ENCODE peak calls at places on chromosomes 2 and 18, in seven cellular contexts. X, A, Q, Z, K, N and S are unnamed samples.

GRCh38 chr2:39451954-39452353 is 14.9 kb upstream of the MAP4K3 start:
- ATAC-seq in A (no peak), Z (no peak), N (no peak), X (no peak), K (no peak), Q (no peak), S (no peak)

GRCh38 chr18:475202-475624 is 25.3 kb downstream of the COLEC12 start:
- ATAC-seq in Q (peak; percentile 78), Z (peak; percentile 80), N (no peak), A (peak; percentile 51), X (peak; percentile 49), K (peak; percentile 17), S (peak; percentile 31)

GRCh38 chr18:27616324-27616723 is 431.2 kb upstream of the CHST9 start:
- ATAC-seq in N (no peak), K (no peak), A (no peak), Q (no peak), Z (no peak), X (no peak), S (no peak)

GRCh38 chr2:179233037-179233436 is 31.6 kb downstream of the SESTD1 start:
- ATAC-seq in Z (no peak), K (peak; percentile 11), X (no peak), Q (no peak), A (no peak), N (no peak), S (no peak)

GRCh38 chr2:97740590-97741182 is 27.3 kb downstream of the ZAP70 start:
- ATAC-seq in X (no peak), A (peak; percentile 55), Q (no peak), Z (peak; percentile 27), N (peak; percentile 70), K (peak; percentile 93), S (no peak)

GRCh38 chr2:143282684-143283083 is 153.5 kb downstream of the ARHGAP15 start:
- ATAC-seq in K (no peak), A (no peak), Z (no peak), Q (no peak), X (no peak), N (no peak), S (no peak)

GRCh38 chr2:180733330-180733729 is 247.1 kb upstream of the UBE2E3 start:
- ATAC-seq in Q (no peak), N (peak; percentile 57), K (no peak), X (no peak), A (no peak), Z (no peak), S (no peak)

GRCh38 chr18:64258111-64258650 is 109.3 kb upstream of the LINC00305 start:
- ATAC-seq in A (no peak), N (no peak), Q (no peak), K (no peak), X (no peak), Z (no peak), S (no peak)

GRCh38 chr18:10230072-10230471 is 224.4 kb upstream of the APCDD1 start:
- ATAC-seq in A (no peak), Z (no peak), X (no peak), K (no peak), N (no peak), Q (peak; percentile 85), S (no peak)

GRCh38 chr2:189304360-189304759 is 124.8 kb upstream of the COL5A2 start:
- ATAC-seq in Z (no peak), K (no peak), N (no peak), A (no peak), X (no peak), Q (no peak), S (no peak)

GRCh38 chr18:48790869-48791635 is 159.7 kb downstream of the SMAD7 start:
- ATAC-seq in Q (no peak), A (peak; percentile 38), N (peak; percentile 28), Z (peak; percentile 48), K (peak; percentile 5), X (no peak), S (peak; percentile 2)

GRCh38 chr18:61569176-61569892 is 236.1 kb downstream of the CDH20 start:
- ATAC-seq in N (peak; percentile 86), K (no peak), Z (peak; percentile 96), A (peak; percentile 99), Q (peak; percentile 87), X (peak; percentile 54), S (peak; percentile 25)

GRCh38 chr2:30259827-30260679 is 28.7 kb downstream of the LBH start:
- ATAC-seq in X (no peak), Q (no peak), Z (no peak), A (no peak), N (no peak), K (no peak), S (no peak)

GRCh38 chr2:173652311-173652710 is 297.6 kb downstream of the CDCA7 start:
- ATAC-seq in N (no peak), Q (peak; percentile 80), Z (no peak), A (no peak), X (no peak), K (peak; percentile 22), S (no peak)

GRCh38 chr18:8969639-8970378 is 132.7 kb upstream of the NDUFV2 start:
- ATAC-seq in A (no peak), Z (no peak), Q (peak; percentile 74), X (no peak), K (no peak), N (no peak), S (no peak)

GRCh38 chr2:200814276-200814815 is 2.6 kb downstream of the BZW1 start:
- ATAC-seq in Q (no peak), X (no peak), A (no peak), K (no peak), Z (no peak), N (no peak), S (no peak)

GRCh38 chr2:134218414-134218813 is 35.5 kb upstream of the MGAT5 start:
- ATAC-seq in Z (no peak), N (no peak), A (no peak), X (no peak), Q (no peak), K (no peak), S (no peak)

GRCh38 chr2:85888020-85888744 is 608 bp downstream of the ST3GAL5 start:
- ATAC-seq in K (no peak), N (peak; percentile 12), Z (peak; percentile 8), X (no peak), Q (peak; percentile 3), A (peak; percentile 5), S (no peak)

GRCh38 chr2:223894968-223895367 is 50.2 kb downstream of the WDFY1 start:
- ATAC-seq in K (no peak), A (no peak), Q (no peak), X (no peak), N (no peak), Z (no peak), S (no peak)

DNA sequence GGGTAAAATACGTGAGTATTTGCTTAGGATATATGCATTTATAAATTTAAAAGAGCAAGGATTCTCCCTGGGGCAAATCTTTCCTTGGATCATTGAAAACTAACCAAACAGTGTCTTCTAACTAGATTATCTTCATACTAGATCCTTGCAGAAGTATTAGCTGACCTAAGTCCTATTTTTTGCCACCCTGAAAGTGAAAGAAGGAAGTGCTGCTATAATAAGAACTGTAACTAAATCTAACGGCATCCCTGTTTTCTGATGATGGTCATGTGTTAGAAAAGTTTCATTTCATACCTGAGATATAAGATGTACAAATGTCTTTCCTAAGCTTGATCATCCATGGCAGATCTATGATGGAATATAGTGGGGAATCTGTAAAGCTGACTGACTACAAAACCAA is 102.7 kb downstream of the MAP2 start:
- ATAC-seq in A (peak; percentile 84), Z (peak; percentile 43), X (peak; percentile 61), N (no peak), Q (no peak), K (peak; percentile 70), S (no peak)
- H3K27ac ChIP-seq in A (peak overlapping the region; percentile 81), Z (no peak overlapping the region), X (no peak overlapping the region), N (peak overlapping the region; percentile 39), Q (peak overlapping the region; percentile 47), K (peak overlapping the region; percentile 68), S (peak overlapping the region; percentile 47)

GRCh38 chr2:17912266-17912691 is 33.8 kb downstream of the KCNS3 start:
- ATAC-seq in Z (peak; percentile 64), K (no peak), X (no peak), A (peak; percentile 67), N (peak; percentile 77), Q (no peak), S (no peak)
- H3K4me3 ChIP-seq in Z (no peak overlapping the region), K (no peak overlapping the region), X (no peak overlapping the region), A (no peak overlapping the region), N (peak overlapping the region; percentile 37), Q (no peak overlapping the region), S (no peak overlapping the region)

GRCh38 chr2:95344656-95345055 is 47.5 kb downstream of the KCNIP3 start:
- ATAC-seq in Q (no peak), K (no peak), A (no peak), Z (no peak), X (no peak), N (no peak), S (no peak)

GRCh38 chr2:95343429-95344207 is 46.5 kb downstream of the KCNIP3 start:
- ATAC-seq in X (no peak), A (no peak), Z (no peak), K (no peak), N (no peak), Q (peak; percentile 35), S (no peak)

GRCh38 chr2:95345066-95345414 is 47.9 kb downstream of the KCNIP3 start:
- ATAC-seq in N (no peak), Q (no peak), Z (no peak), X (no peak), K (no peak), A (no peak), S (no peak)

GRCh38 chr2:95344208-95344570 is 47.0 kb downstream of the KCNIP3 start:
- ATAC-seq in Z (no peak), N (no peak), Q (no peak), K (no peak), X (no peak), A (no peak), S (no peak)

DNA sequence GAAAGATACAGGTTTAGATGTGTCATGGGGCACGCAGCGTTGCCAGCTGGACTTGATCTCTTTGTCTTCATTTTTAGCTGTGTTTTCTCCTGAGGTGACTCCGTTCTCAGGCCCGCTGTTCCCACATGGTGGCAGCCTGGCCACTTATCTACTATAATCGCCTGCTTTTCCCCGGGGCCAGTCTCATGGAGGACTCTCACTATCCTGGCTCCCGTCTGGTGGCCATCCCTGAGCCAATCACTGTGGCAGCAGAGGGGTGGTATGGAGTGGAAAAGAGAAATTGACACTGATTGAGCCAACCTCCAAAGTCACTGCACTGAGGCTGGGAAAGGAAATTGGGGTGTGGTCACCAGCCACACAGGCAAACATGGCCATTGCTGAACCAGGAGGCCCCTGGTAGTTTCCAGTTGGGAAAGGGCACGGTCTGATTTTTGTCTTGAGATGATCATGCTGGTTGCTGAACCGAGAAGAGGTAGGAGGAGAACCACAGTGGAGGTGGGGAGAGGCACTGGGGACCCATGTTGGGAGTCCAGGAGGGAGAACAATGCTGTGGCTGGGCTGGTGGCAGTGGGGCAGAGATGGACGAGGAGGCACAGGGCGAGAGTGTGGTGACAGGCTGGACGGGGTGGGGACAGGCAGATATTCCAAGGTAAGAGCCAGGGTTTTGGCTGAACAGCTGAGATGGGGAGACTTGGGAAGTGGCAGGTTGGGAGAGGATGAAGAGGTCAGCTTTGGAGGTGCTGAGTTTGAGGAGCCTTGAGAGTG is 45.6 kb downstream of the KCNIP3 start:
- ATAC-seq in Z (no peak), X (no peak), N (no peak), Q (no peak), K (no peak), A (no peak), S (no peak)
- H3K27ac ChIP-seq in Z (no peak overlapping the region), X (no peak overlapping the region), N (no peak overlapping the region), Q (no peak overlapping the region), K (no peak overlapping the region), A (no peak overlapping the region), S (no peak overlapping the region)

DNA sequence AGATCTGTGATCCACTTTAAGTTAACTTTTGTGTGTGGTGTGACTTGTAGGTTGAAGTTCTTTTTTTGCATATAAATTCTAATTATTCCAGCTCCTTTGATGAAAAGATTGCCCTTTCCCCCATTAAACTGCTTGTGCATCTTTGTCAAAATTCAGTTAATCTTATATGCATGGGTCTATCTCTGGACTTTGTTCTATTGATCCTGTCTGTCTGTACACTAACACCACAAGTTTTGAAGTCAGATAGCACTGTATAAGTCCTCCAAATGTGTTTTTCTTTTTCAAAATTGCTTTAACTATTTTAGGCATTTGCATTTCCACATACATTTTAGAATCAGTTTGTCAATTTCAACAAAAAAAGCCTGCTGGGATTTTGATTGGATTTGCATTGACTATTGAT is 137.6 kb downstream of the BCL11A start:
- ATAC-seq in K (no peak), Z (no peak), N (no peak), Q (no peak), A (no peak), X (no peak), S (no peak)
- H3K4me3 ChIP-seq in K (no peak overlapping the region), Z (no peak overlapping the region), N (no peak overlapping the region), Q (no peak overlapping the region), A (no peak overlapping the region), X (no peak overlapping the region), S (no peak overlapping the region)